ENCODE peak calls at places on chromosomes 5 and 9, in five cellular contexts. J, R, X, T and G are unnamed samples.

GRCh38 chr5:160792281-160792680 is 59.7 kb downstream of the ATP10B start:
- DNase-seq in J (no peak), R (no peak), X (no peak), T (no peak), G (peak; percentile 29)

GRCh38 chr5:143025971-143026370 is 255.8 kb downstream of the ARHGAP26 start:
- DNase-seq in J (no peak), R (no peak), X (no peak), T (no peak), G (no peak)

GRCh38 chr5:67173959-67174358 is 22.6 kb downstream of the CD180 start:
- DNase-seq in J (no peak), R (no peak), X (no peak), T (no peak), G (peak; percentile 92)

GRCh38 chr9:88870627-88871026 is 120.6 kb upstream of the S1PR3 start:
- DNase-seq in J (no peak), R (no peak), X (no peak), T (no peak), G (no peak)

GRCh38 chr9:135890190-135890861 is 17.0 kb downstream of the CAMSAP1 start:
- DNase-seq in J (no peak), R (peak; percentile 38), X (peak; percentile 3), T (no peak), G (peak; percentile 80)

GRCh38 chr5:154849261-154849660 is 1.1 kb downstream of the FAXDC2 start:
- DNase-seq in J (no peak), R (no peak), X (no peak), T (no peak), G (no peak)

GRCh38 chr5:157956271-157956885 is 97.4 kb upstream of the CLINT1 start:
- DNase-seq in J (no peak), R (no peak), X (no peak), T (no peak), G (peak; percentile 62)

GRCh38 chr5:67211926-67212325 is 15.3 kb upstream of the CD180 start:
- DNase-seq in J (no peak), R (no peak), X (no peak), T (no peak), G (peak; percentile 90)

GRCh38 chr5:121251954-121252353 is 599.7 kb upstream of the FTMT start:
- DNase-seq in J (no peak), R (no peak), X (no peak), T (peak; percentile 34), G (peak; percentile 74)

GRCh38 chr5:173627860-173628392 is 11.5 kb upstream of the BOD1 start:
- DNase-seq in J (no peak), R (no peak), X (no peak), T (no peak), G (no peak)

GRCh38 chr5:42656661-42657035 is 100.0 kb upstream of the CCDC152 start:
- DNase-seq in J (no peak), R (no peak), X (no peak), T (no peak), G (peak; percentile 4)

GRCh38 chr5:59186623-59187022 is 603.7 kb downstream of the RAB3C start:
- DNase-seq in J (no peak), R (no peak), X (no peak), T (no peak), G (no peak)

GRCh38 chr5:921456-921855 is 28.8 kb downstream of the TRIP13 start:
- DNase-seq in J (no peak), R (no peak), X (no peak), T (no peak), G (no peak)

GRCh38 chr9:35910613-35911488 is 1.6 kb downstream of the SPAAR start:
- DNase-seq in J (no peak), R (peak; percentile 70), X (peak; percentile 61), T (peak; percentile 79), G (peak; percentile 56)

GRCh38 chr9:124267271-124267807 is 9.6 kb downstream of the NEK6 start:
- DNase-seq in J (no peak), R (peak; percentile 80), X (peak; percentile 91), T (peak; percentile 56), G (peak; percentile 87)

GRCh38 chr5:143014017-143014651 is 244.0 kb downstream of the ARHGAP26 start:
- DNase-seq in J (no peak), R (no peak), X (peak; percentile 33), T (no peak), G (no peak)

GRCh38 chr9:110066929-110067716 is 140.8 kb downstream of the C9orf152 start:
- DNase-seq in J (no peak), R (no peak), X (no peak), T (no peak), G (peak; percentile 25)

GRCh38 chr5:138180183-138180782 is 1.4 kb downstream of the KIF20A start:
- DNase-seq in J (peak; percentile 62), R (no peak), X (no peak), T (peak; percentile 79), G (peak; percentile 75)

GRCh38 chr5:156232251-156232869 is 94.6 kb upstream of the SGCD start:
- DNase-seq in J (no peak), R (no peak), X (no peak), T (no peak), G (no peak)

GRCh38 chr9:113485761-113486115 is 22.2 kb downstream of the RGS3 start:
- DNase-seq in J (no peak), R (no peak), X (no peak), T (no peak), G (no peak)

GRCh38 chr9:18675345-18675744 is 201.4 kb downstream of the ADAMTSL1 start:
- DNase-seq in J (no peak), R (no peak), X (no peak), T (no peak), G (no peak)

GRCh38 chr5:126198509-126198908 is 224.7 kb upstream of the GRAMD2B start:
- DNase-seq in J (no peak), R (no peak), X (no peak), T (no peak), G (no peak)

GRCh38 chr9:70044450-70045307 is 1.0 kb downstream of the MAMDC2 start:
- DNase-seq in J (no peak), R (peak; percentile 75), X (peak; percentile 31), T (peak; percentile 15), G (peak; percentile 78)

GRCh38 chr9:70043689-70044449 is at the start of gene MAMDC2:
- DNase-seq in J (no peak), R (peak; percentile 78), X (peak; percentile 27), T (no peak), G (peak; percentile 57)

GRCh38 chr9:70043285-70043684 is 363 bp upstream of the MAMDC2 start:
- DNase-seq in J (no peak), R (no peak), X (no peak), T (no peak), G (no peak)

GRCh38 chr9:70046274-70047070 is 2.8 kb downstream of the MAMDC2 start:
- DNase-seq in J (no peak), R (no peak), X (no peak), T (no peak), G (peak; percentile 89)

DNA sequence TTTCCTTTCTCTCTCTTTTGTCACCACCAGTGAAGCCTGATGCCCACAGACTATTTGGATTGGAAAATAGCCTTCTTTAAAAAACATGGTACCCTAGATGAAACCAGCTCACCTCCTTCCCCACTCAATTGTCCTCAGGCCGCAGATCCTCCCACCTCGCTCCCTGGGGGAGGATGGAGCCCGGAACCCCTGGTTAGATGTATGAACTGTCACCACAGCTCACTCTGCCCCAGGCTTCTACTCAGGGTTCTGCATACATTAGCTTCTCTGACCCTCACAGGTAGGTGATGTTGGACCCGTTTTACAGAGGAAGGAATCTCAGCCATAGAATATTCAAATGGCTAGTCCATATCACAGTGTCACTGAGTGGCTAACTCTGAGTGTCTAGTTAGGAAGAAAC is 1.8 kb downstream of the MAMDC2 start:
- DNase-seq in J (no peak), R (no peak), X (no peak), T (no peak), G (no peak)
- H3K27ac ChIP-seq in J (no peak overlapping the region), R (peak overlapping the region; percentile 51), X (no peak overlapping the region), T (no peak overlapping the region), G (peak overlapping the region; percentile 46)

DNA sequence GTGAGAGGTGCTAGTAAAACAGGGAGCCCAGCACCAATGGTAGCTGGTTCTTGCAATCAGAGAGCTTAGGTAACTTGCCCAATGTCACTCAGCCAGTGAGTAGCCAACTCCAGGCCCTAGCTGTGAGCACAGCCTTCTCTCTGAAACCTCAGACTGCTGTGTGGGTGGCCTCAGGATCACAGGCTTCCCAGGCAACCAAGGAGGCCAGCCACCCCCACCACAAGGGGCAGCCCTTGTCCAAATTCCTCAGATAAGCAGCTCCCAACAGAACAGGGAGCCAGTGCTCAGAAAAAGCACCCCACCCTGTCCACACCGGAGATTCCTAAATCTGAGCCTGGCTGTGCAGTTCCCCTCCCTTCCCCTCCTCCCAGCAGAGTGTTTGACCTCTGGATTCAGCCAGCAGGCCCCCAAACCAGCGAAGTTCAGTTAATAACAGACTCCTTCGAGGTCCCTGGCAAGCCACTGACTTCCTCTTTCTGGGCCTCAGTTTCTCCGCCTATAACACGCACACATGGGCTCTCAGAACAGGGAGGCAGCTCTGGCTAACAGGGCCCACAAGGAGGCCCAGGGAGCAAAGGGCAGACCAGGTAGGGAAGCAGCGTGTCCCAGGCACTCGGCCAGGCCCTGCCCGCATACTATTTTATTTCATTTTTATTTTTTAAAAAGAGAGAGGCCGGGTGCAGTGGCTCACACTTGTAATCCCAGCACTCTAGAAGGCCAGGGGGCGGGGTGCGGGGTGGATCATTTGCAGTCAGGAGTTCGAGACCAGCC is 2.7 kb downstream of the EEIG1 start:
- DNase-seq in J (no peak), R (peak; percentile 94), X (peak; percentile 76), T (peak; percentile 57), G (peak; percentile 32)
- H3K27ac ChIP-seq in J (peak overlapping the region; percentile 62), R (peak overlapping the region; percentile 71), X (peak overlapping the region; percentile 69), T (peak overlapping the region; percentile 98), G (no peak overlapping the region)

GRCh38 chr9:20872340-20872977 is 159.0 kb downstream of the HACD4 start:
- DNase-seq in J (no peak), R (no peak), X (no peak), T (no peak), G (peak; percentile 42)

GRCh38 chr9:20873240-20873860 is 158.1 kb downstream of the HACD4 start:
- DNase-seq in J (no peak), R (no peak), X (no peak), T (no peak), G (no peak)
- H3K27ac ChIP-seq in J (no peak overlapping the region), R (no peak overlapping the region), X (no peak overlapping the region), T (no peak overlapping the region), G (no peak overlapping the region)

GRCh38 chr9:129059796-129060785 is 20.8 kb upstream of the DOLPP1 start:
- DNase-seq in J (no peak), R (peak; percentile 63), X (no peak), T (no peak), G (no peak)
- H3K27ac ChIP-seq in J (no peak overlapping the region), R (no peak overlapping the region), X (no peak overlapping the region), T (no peak overlapping the region), G (no peak overlapping the region)

DNA sequence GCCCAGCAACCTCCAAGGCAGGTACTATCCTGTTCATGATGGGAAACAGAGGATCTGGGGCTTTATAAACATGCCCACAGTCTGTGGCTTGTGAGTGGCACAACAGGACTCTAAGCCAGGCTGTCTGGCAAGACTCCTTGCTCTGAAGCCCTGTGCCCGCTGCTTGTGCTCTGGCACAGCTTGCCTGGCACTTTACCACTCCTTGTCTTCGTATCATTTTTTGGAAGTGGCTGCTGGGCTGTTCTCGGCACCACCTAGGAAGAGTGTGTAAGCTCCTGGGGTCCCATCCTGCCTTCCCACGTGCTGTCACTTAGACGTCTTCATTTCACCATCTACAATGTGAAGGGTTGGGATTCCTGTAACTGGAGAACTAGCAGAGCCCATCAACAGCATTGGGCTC is 59.3 kb upstream of the GLRX start:
- DNase-seq in J (no peak), R (no peak), X (no peak), T (no peak), G (peak; percentile 48)
- H3K27ac ChIP-seq in J (no peak overlapping the region), R (no peak overlapping the region), X (peak overlapping the region; percentile 67), T (no peak overlapping the region), G (no peak overlapping the region)

GRCh38 chr9:114928092-114928491 is 2.3 kb downstream of the TNFSF8 start:
- DNase-seq in J (no peak), R (no peak), X (no peak), T (no peak), G (no peak)
- H3K27ac ChIP-seq in J (no peak overlapping the region), R (no peak overlapping the region), X (no peak overlapping the region), T (no peak overlapping the region), G (no peak overlapping the region)